ENCODE peak calls at places on chromosomes 5 and 9, in ten cellular contexts. N is hippocampal formation; O is ecto neural progenitor cell; T is stimulated activated CD4-positive, alpha-beta T cell treated with anti-CD3 and anti-CD28 coated beads, Interleukin-1b, Interleukin-23, amount 100 ng/mL, for 4 hours; K is colonic mucosa; H is NCI-H69; Y is activated naive CD4-positive, alpha-beta T cell treated with anti-CD3 and anti-CD28 coated beads, Interleukin-2, amount 10 ng/mL, durations not matched to agents 7 days and 5 days; B is endothelial cell; G is upper lobe of right lung; X is GM13976. P is an unnamed sample.

GRCh38 chr5:127306036-127306435 is 15.4 kb downstream of the MEGF10 start:
- DNase-seq in G (no peak), X (no peak), B (no peak), H (peak), T (no peak), O (no peak), K (no peak), N (no peak), Y (no peak), P (no peak)

GRCh38 chr5:574906-575305 is 37.2 kb upstream of the CEP72 start:
- DNase-seq in Y (no peak), K (no peak), O (no peak), X (no peak), T (no peak), G (no peak), N (no peak), B (no peak), H (no peak), P (no peak)

GRCh38 chr9:134546231-134546731 is 95.3 kb upstream of the COL5A1 start:
- DNase-seq in B (no peak), G (peak), Y (no peak), X (no peak), H (no peak), O (no peak), T (no peak), K (no peak), N (no peak), P (no peak)

GRCh38 chr9:113151696-113152630 is 1.2 kb downstream of the SLC31A2 start:
- DNase-seq in G (no peak), N (no peak), T (no peak), B (no peak), X (no peak), Y (no peak), H (no peak), K (no peak), O (peak), P (no peak)

GRCh38 chr9:115006660-115007059 is 76.3 kb upstream of the TNFSF8 start:
- DNase-seq in N (no peak), K (no peak), B (no peak), X (no peak), O (no peak), H (no peak), G (no peak), T (no peak), Y (no peak), P (no peak)

GRCh38 chr5:73943375-73943774 is 317.4 kb downstream of the ARHGEF28 start:
- DNase-seq in Y (no peak), N (no peak), K (no peak), O (no peak), B (no peak), H (no peak), G (no peak), T (no peak), X (no peak), P (peak)

GRCh38 chr9:128553695-128554094 is 1.3 kb downstream of the SPTAN1 start:
- DNase-seq in N (no peak), H (peak), Y (no peak), T (no peak), G (no peak), K (no peak), X (no peak), B (no peak), O (no peak), P (no peak)

GRCh38 chr5:72065751-72066255 is 41.5 kb upstream of the MAP1B start:
- DNase-seq in X (no peak), B (peak), O (peak), K (no peak), H (peak), T (no peak), G (no peak), N (no peak), Y (no peak), P (no peak)

GRCh38 chr5:10503997-10504761 is 59.7 kb upstream of the ANKRD33B start:
- DNase-seq in B (no peak), T (no peak), K (no peak), H (peak), O (no peak), N (no peak), G (no peak), Y (no peak), X (no peak), P (no peak)

GRCh38 chr5:113612060-113612496 is 98.6 kb downstream of the YTHDC2 start:
- DNase-seq in H (peak), O (no peak), G (no peak), K (no peak), B (no peak), N (no peak), Y (no peak), T (no peak), X (peak), P (no peak)